ENCODE peak calls at places on chromosomes 3 and 15, in seven cellular contexts. T, Z, W, Y, X, P and R are unnamed samples.

GRCh38 chr15:92650256-92650655 is 5.3 kb downstream of the FAM174B start:
- DNase-seq in Y (no peak), W (no peak), T (peak; percentile 70), X (no peak), P (no peak), Z (no peak), R (no peak)

GRCh38 chr15:68635142-68635541 is 56.3 kb downstream of the CORO2B start:
- DNase-seq in P (no peak), T (no peak), Z (no peak), X (no peak), W (no peak), Y (no peak), R (no peak)

GRCh38 chr3:132593950-132594328 is 3.1 kb upstream of the ACKR4 start:
- DNase-seq in W (peak; percentile 82), Z (no peak), X (no peak), P (no peak), T (peak; percentile 49), Y (no peak), R (no peak)

GRCh38 chr3:29329986-29330514 is 49.2 kb downstream of the RBMS3 start:
- DNase-seq in P (peak; percentile 14), W (peak; percentile 41), T (peak; percentile 39), Z (no peak), X (no peak), Y (no peak), R (no peak)

GRCh38 chr15:69609176-69609575 is 156.6 kb downstream of the RPLP1 start:
- DNase-seq in Y (peak; percentile 44), T (peak; percentile 72), P (peak; percentile 17), W (peak; percentile 62), X (no peak), Z (no peak), R (no peak)

GRCh38 chr3:30693470-30694120 is 87.2 kb downstream of the TGFBR2 start:
- DNase-seq in P (peak; percentile 77), Z (peak; percentile 48), Y (peak; percentile 60), W (peak; percentile 85), X (peak; percentile 72), T (peak; percentile 86), R (no peak)

GRCh38 chr15:90817117-90818057 is 51.0 kb upstream of the FURIN start:
- DNase-seq in P (no peak), Z (no peak), T (no peak), Y (no peak), X (no peak), W (no peak), R (no peak)

GRCh38 chr3:71961378-71961777 is 176.4 kb upstream of the PROK2 start:
- DNase-seq in X (no peak), T (no peak), Y (no peak), W (no peak), P (no peak), Z (no peak), R (no peak)

GRCh38 chr3:143121240-143122088 is 1.9 kb downstream of the CHST2 start:
- DNase-seq in Z (peak; percentile 87), Y (peak; percentile 17), X (peak; percentile 86), P (peak; percentile 50), W (peak; percentile 83), T (peak; percentile 82), R (peak; percentile 84)

GRCh38 chr3:27105904-27106303 is 263.3 kb downstream of the NEK10 start:
- DNase-seq in Y (no peak), Z (peak; percentile 59), W (no peak), P (no peak), X (no peak), T (no peak), R (no peak)

GRCh38 chr15:92118162-92118935 is 264.8 kb downstream of the SLCO3A1 start:
- DNase-seq in P (no peak), T (peak; percentile 11), Y (no peak), X (no peak), W (no peak), Z (no peak), R (no peak)

GRCh38 chr3:135849827-135850226 is 115.7 kb upstream of the PPP2R3A start:
- DNase-seq in Z (no peak), Y (no peak), P (no peak), W (no peak), X (no peak), T (no peak), R (no peak)

GRCh38 chr15:80090879-80091503 is 31.5 kb downstream of the ZFAND6 start:
- DNase-seq in Y (peak; percentile 10), T (no peak), Z (no peak), P (peak; percentile 25), X (no peak), W (peak; percentile 25), R (no peak)

GRCh38 chr3:149566296-149566945 is 91.4 kb downstream of the WWTR1 start:
- DNase-seq in T (peak; percentile 45), Z (no peak), W (peak; percentile 27), P (no peak), X (no peak), Y (no peak), R (no peak)

GRCh38 chr15:55250392-55250791 is 39.2 kb downstream of the RAB27A start:
- DNase-seq in Z (no peak), X (no peak), P (peak; percentile 53), T (peak; percentile 93), Y (no peak), W (peak; percentile 93), R (no peak)

GRCh38 chr15:76340802-76341365 is 4.3 kb downstream of the ISL2 start:
- DNase-seq in T (no peak), P (no peak), Z (no peak), Y (peak; percentile 71), W (no peak), X (peak; percentile 67), R (no peak)

GRCh38 chr3:157261000-157261399 is 101.1 kb upstream of the CCNL1 start:
- DNase-seq in X (no peak), P (no peak), W (peak; percentile 83), T (peak; percentile 82), Z (no peak), Y (no peak), R (no peak)

GRCh38 chr3:81823882-81824395 is 62.5 kb upstream of the GBE1 start:
- DNase-seq in Y (peak; percentile 22), P (no peak), T (peak; percentile 3), Z (no peak), W (no peak), X (no peak), R (no peak)

GRCh38 chr3:124619887-124620599 is 110.2 kb upstream of the UMPS start:
- DNase-seq in Y (no peak), X (peak; percentile 37), W (no peak), Z (no peak), T (no peak), P (no peak), R (no peak)

GRCh38 chr3:152200476-152201422 is 68.0 kb upstream of the MBNL1 start:
- DNase-seq in X (no peak), T (peak; percentile 35), P (no peak), Y (no peak), Z (no peak), W (no peak), R (no peak)

GRCh38 chr15:67105065-67105951 is 39.9 kb downstream of the SMAD3 start:
- DNase-seq in Y (no peak), W (peak; percentile 99), T (peak; percentile 96), Z (no peak), P (peak; percentile 97), X (no peak), R (peak; percentile 83)

GRCh38 chr3:90041995-90042394 is 934.6 kb downstream of the EPHA3 start:
- DNase-seq in X (no peak), W (no peak), T (no peak), P (no peak), Z (no peak), Y (no peak), R (no peak)

GRCh38 chr3:188077160-188077812 is 76.7 kb upstream of the LPP start:
- DNase-seq in X (peak; percentile 32), W (peak; percentile 46), Y (no peak), T (no peak), P (no peak), Z (no peak), R (peak; percentile 79)

GRCh38 chr3:197197334-197197733 is 101.1 kb downstream of the DLG1 start:
- DNase-seq in T (no peak), Z (no peak), X (no peak), W (no peak), P (no peak), Y (peak; percentile 1), R (no peak)

GRCh38 chr3:15241341-15241740 is 35.3 kb downstream of the CAPN7 start:
- DNase-seq in Y (no peak), P (peak; percentile 32), Z (peak; percentile 24), T (peak; percentile 23), X (peak; percentile 40), W (peak; percentile 9), R (no peak)

GRCh38 chr3:14472471-14473351 is 67.4 kb downstream of the GRIP2 start:
- DNase-seq in P (peak; percentile 44), Y (peak; percentile 21), W (peak; percentile 91), Z (no peak), T (peak; percentile 92), X (no peak), R (peak; percentile 86)

GRCh38 chr3:173529062-173529711 is 131.6 kb downstream of the NLGN1 start:
- DNase-seq in P (peak; percentile 42), X (peak; percentile 11), Z (peak; percentile 18), W (peak; percentile 22), T (peak; percentile 8), Y (peak; percentile 84), R (peak; percentile 21)

GRCh38 chr3:16871915-16872842 is 12.6 kb upstream of the PLCL2 start:
- DNase-seq in T (peak; percentile 60), Z (no peak), W (peak; percentile 71), P (no peak), Y (no peak), X (no peak), R (no peak)

GRCh38 chr3:27533718-27534578 is 49.8 kb upstream of the SLC4A7 start:
- DNase-seq in Z (peak; percentile 39), Y (peak; percentile 77), X (peak; percentile 87), T (peak; percentile 94), P (peak; percentile 98), W (peak; percentile 99), R (peak; percentile 86)

GRCh38 chr3:151552589-151552988 is 91.7 kb upstream of the IGSF10 start:
- DNase-seq in P (no peak), Y (no peak), Z (no peak), W (peak; percentile 30), T (peak; percentile 78), X (no peak), R (no peak)

GRCh38 chr3:54033761-54034160 is 88.6 kb upstream of the CACNA2D3 start:
- DNase-seq in P (no peak), W (no peak), Y (no peak), Z (no peak), X (no peak), T (no peak), R (no peak)

GRCh38 chr3:43995929-43996378 is 245.7 kb upstream of the TOPAZ1 start:
- DNase-seq in P (peak; percentile 52), W (no peak), T (no peak), X (peak; percentile 5), Z (no peak), Y (peak; percentile 51), R (no peak)

GRCh38 chr15:58185439-58185838 is 47.3 kb downstream of the AQP9 start:
- DNase-seq in T (peak; percentile 47), Y (no peak), P (no peak), X (peak; percentile 4), W (peak; percentile 69), Z (no peak), R (no peak)

GRCh38 chr15:87756072-87756471 is 500.5 kb downstream of the NTRK3 start:
- DNase-seq in Z (no peak), W (no peak), X (no peak), T (no peak), Y (no peak), P (no peak), R (no peak)

GRCh38 chr15:66595937-66596545 is 30.2 kb upstream of the LCTL start:
- DNase-seq in T (no peak), P (no peak), W (peak; percentile 22), X (no peak), Z (no peak), Y (peak; percentile 65), R (no peak)

GRCh38 chr3:114879059-114880031 is 267.7 kb downstream of the ZBTB20 start:
- DNase-seq in T (peak; percentile 41), P (peak; percentile 7), X (peak; percentile 21), Y (peak; percentile 85), Z (no peak), W (peak; percentile 72), R (no peak)

GRCh38 chr3:66367979-66368378 is 132.8 kb downstream of the LRIG1 start:
- DNase-seq in Y (no peak), W (no peak), X (no peak), P (no peak), Z (no peak), T (no peak), R (no peak)

GRCh38 chr15:96330064-96330449 is 443 bp upstream of the NR2F2 start:
- DNase-seq in W (peak; percentile 87), P (peak; percentile 82), Y (no peak), Z (peak; percentile 59), X (peak; percentile 23), T (peak; percentile 87), R (no peak)